ENCODE peak calls at places on chromosomes 2 and 18, in four cellular contexts. F is H9, T is SHP77 treated with DMSO at 0.1 percent for 48 hours, S is AG08396. U is an unnamed sample.

GRCh38 chr2:67295851-67296250 is 101.3 kb upstream of the ETAA1 start:
- DNase-seq in S (peak; percentile 11), F (no peak), T (no peak), U (no peak)

GRCh38 chr18:37424507-37424906 is 141.1 kb downstream of the CELF4 start:
- DNase-seq in F (no peak), S (no peak), T (no peak), U (no peak)

GRCh38 chr2:205865794-205866490 is 183.6 kb downstream of the NRP2 start:
- DNase-seq in S (no peak), T (peak; percentile 73), F (no peak), U (no peak)

GRCh38 chr18:32158108-32158624 is 31.7 kb upstream of the MEP1B start:
- DNase-seq in F (peak; percentile 92), S (peak; percentile 81), T (peak; percentile 88), U (peak; percentile 93)

GRCh38 chr2:121285077-121285449 is at the start of gene TFCP2L1:
- DNase-seq in T (no peak), F (peak; percentile 74), S (no peak), U (peak; percentile 73)

GRCh38 chr2:43347751-43348150 is 121.3 kb upstream of the ZFP36L2 start:
- DNase-seq in T (no peak), S (no peak), F (no peak), U (no peak)

GRCh38 chr2:217277646-217278048 is 417.8 kb upstream of the TNP1 start:
- DNase-seq in F (no peak), S (peak; percentile 78), T (peak; percentile 65), U (peak; percentile 27)

GRCh38 chr2:228063558-228063957 is 117.9 kb downstream of the SPHKAP start:
- DNase-seq in S (no peak), T (no peak), F (no peak), U (no peak)

GRCh38 chr2:19833978-19834377 is 67.8 kb downstream of the TTC32 start:
- DNase-seq in S (no peak), T (no peak), F (no peak), U (no peak)

GRCh38 chr2:237536083-237536415 is 30.3 kb upstream of the PRLH start:
- DNase-seq in F (no peak), T (no peak), S (no peak), U (no peak)

GRCh38 chr2:62996534-62997186 is 54.0 kb upstream of the OTX1 start:
- DNase-seq in T (no peak), S (no peak), F (no peak), U (no peak)

GRCh38 chr2:5148392-5149085 is 543.6 kb upstream of the SOX11 start:
- DNase-seq in F (no peak), T (no peak), S (no peak), U (no peak)

GRCh38 chr2:202815548-202816420 is 55.8 kb downstream of the ICA1L start:
- DNase-seq in F (no peak), T (no peak), S (no peak), U (no peak)

GRCh38 chr2:187865025-187865424 is 310.8 kb upstream of the TFPI start:
- DNase-seq in S (no peak), T (no peak), F (no peak), U (no peak)

U was measured in hepatocyte.